ENCODE peak calls at places on chromosomes 11 and 22, in six cellular contexts. S is left ventricle myocardium inferior; V is CD4-positive, alpha-beta T cell; F is stomach; G is adrenal gland; Y is CD8-positive, alpha-beta T cell. T is an unnamed sample.

GRCh38 chr22:49210606-49211005 is 617.1 kb downstream of the BRD1 start:
- DNase-seq in S (peak; percentile 4), Y (peak; percentile 1), F (no peak), G (no peak), V (no peak), T (no peak)

GRCh38 chr11:78339483-78339882 is 78.1 kb downstream of the GAB2 start:
- DNase-seq in F (no peak), Y (no peak), V (no peak), G (no peak), S (no peak), T (no peak)

GRCh38 chr11:93840981-93841380 is 9.4 kb downstream of the VSTM5 start:
- DNase-seq in F (no peak), G (no peak), S (no peak), Y (no peak), V (no peak), T (no peak)

GRCh38 chr11:4066960-4067359 is 27.6 kb upstream of the RRM1 start:
- DNase-seq in F (no peak), V (no peak), G (no peak), Y (no peak), S (no peak), T (no peak)

GRCh38 chr11:19996591-19996990 is 163.7 kb downstream of the DBX1 start:
- DNase-seq in F (no peak), V (no peak), Y (no peak), S (no peak), G (no peak), T (no peak)

GRCh38 chr11:2581151-2581930 is 118.5 kb downstream of the KCNQ1OT1 start:
- DNase-seq in G (peak; percentile 50), V (no peak), F (peak; percentile 19), Y (no peak), S (peak; percentile 10), T (no peak)

GRCh38 chr11:17974246-17974645 is 38.6 kb downstream of the SERGEF start:
- DNase-seq in Y (no peak), F (no peak), V (no peak), S (no peak), G (no peak), T (no peak)

GRCh38 chr22:37472418-37473006 is 13.7 kb downstream of the MFNG start:
- DNase-seq in S (no peak), V (peak; percentile 40), G (no peak), Y (peak; percentile 59), F (peak; percentile 67), T (no peak)

GRCh38 chr11:44915621-44916020 is 35.1 kb downstream of the TP53I11 start:
- DNase-seq in Y (no peak), F (no peak), S (no peak), G (no peak), V (no peak), T (no peak)

GRCh38 chr22:43514476-43515157 is 102.8 kb downstream of the MPPED1 start:
- DNase-seq in S (no peak), Y (no peak), G (no peak), F (no peak), V (no peak), T (no peak)

GRCh38 chr22:40070701-40071100 is 75.9 kb downstream of the FAM83F start:
- DNase-seq in S (no peak), F (no peak), Y (no peak), G (no peak), V (no peak), T (no peak)

GRCh38 chr11:17595526-17596309 is 48.7 kb downstream of the OTOG start:
- DNase-seq in Y (peak; percentile 4), F (peak; percentile 20), V (no peak), S (no peak), G (peak; percentile 30), T (no peak)

GRCh38 chr11:70483077-70483861 is 84.9 kb downstream of the CTTN start:
- DNase-seq in G (peak; percentile 79), F (peak; percentile 39), S (peak; percentile 45), Y (no peak), V (no peak), T (peak; percentile 70)

GRCh38 chr22:18110194-18110943 is at the start of gene TUBA8:
- DNase-seq in Y (no peak), V (no peak), G (no peak), F (peak; percentile 75), S (peak; percentile 65), T (peak; percentile 65)

GRCh38 chr22:35154937-35155387 is 89.0 kb downstream of the ISX start:
- DNase-seq in S (peak; percentile 26), F (peak; percentile 33), G (peak; percentile 74), V (no peak), Y (no peak), T (peak; percentile 65)

GRCh38 chr11:45692808-45693453 is 27.5 kb upstream of the CHST1 start:
- DNase-seq in S (no peak), Y (no peak), F (no peak), G (no peak), V (no peak), T (no peak)

GRCh38 chr11:102560555-102561011 is 30.0 kb upstream of the MMP7 start:
- DNase-seq in F (no peak), V (no peak), G (no peak), Y (no peak), S (no peak), T (peak; percentile 44)

GRCh38 chr11:118006153-118006534 is 19.9 kb downstream of the IL10RA start:
- DNase-seq in F (no peak), V (no peak), G (no peak), S (no peak), Y (no peak), T (no peak)

GRCh38 chr22:29691636-29692326 is 28.0 kb upstream of the CABP7 start:
- DNase-seq in G (no peak), Y (no peak), V (no peak), S (no peak), F (no peak), T (no peak)

GRCh38 chr11:117861151-117862018 is 15.1 kb downstream of the FXYD6 start:
- DNase-seq in F (peak; percentile 24), S (peak; percentile 69), Y (peak; percentile 8), V (no peak), G (peak; percentile 87), T (no peak)

GRCh38 chr11:79313513-79313912 is 127.3 kb downstream of the TENM4 start:
- DNase-seq in G (no peak), V (no peak), Y (no peak), S (no peak), F (no peak), T (no peak)

GRCh38 chr11:102139081-102139498 is 28.8 kb downstream of the YAP1 start:
- DNase-seq in Y (no peak), S (no peak), F (no peak), V (no peak), G (no peak), T (no peak)

GRCh38 chr22:28441720-28442263 is 237.8 kb downstream of the TTC28 start:
- DNase-seq in G (no peak), Y (no peak), S (no peak), F (no peak), V (no peak), T (no peak)

GRCh38 chr11:73242291-73243092 is 24.4 kb downstream of the P2RY2 start:
- DNase-seq in S (peak; percentile 74), Y (peak; percentile 74), V (peak; percentile 45), G (peak; percentile 88), F (peak; percentile 82), T (peak; percentile 87)

GRCh38 chr11:57323503-57324153 is 1.1 kb downstream of the TNKS1BP1 start:
- DNase-seq in G (no peak), F (no peak), V (no peak), Y (no peak), S (no peak), T (no peak)

GRCh38 chr22:43007519-43008102 is 7.3 kb downstream of the PACSIN2 start:
- DNase-seq in F (peak; percentile 72), V (no peak), Y (no peak), G (no peak), S (no peak), T (no peak)

GRCh38 chr22:37843746-37844089 is 416 bp downstream of the ANKRD54 start:
- DNase-seq in V (no peak), S (peak; percentile 47), Y (peak; percentile 49), F (no peak), G (no peak), T (peak; percentile 67)

GRCh38 chr11:20293531-20293930 is 70.0 kb upstream of the HTATIP2 start:
- DNase-seq in S (no peak), G (no peak), Y (no peak), V (no peak), F (no peak), T (no peak)

GRCh38 chr11:28464252-28464867 is 356.2 kb downstream of the METTL15 start:
- DNase-seq in Y (no peak), G (no peak), V (no peak), S (no peak), F (no peak), T (no peak)

GRCh38 chr11:96342131-96342970 is 644 bp downstream of the MAML2 start:
- DNase-seq in Y (no peak), S (no peak), G (no peak), F (no peak), V (no peak), T (no peak)

GRCh38 chr11:96341237-96342130 is 1.5 kb downstream of the MAML2 start:
- DNase-seq in S (peak; percentile 45), Y (peak; percentile 69), F (peak; percentile 60), V (peak; percentile 57), G (peak; percentile 66), T (peak; percentile 52)

GRCh38 chr11:96339704-96340554 is 3.1 kb downstream of the MAML2 start:
- DNase-seq in S (no peak), G (no peak), V (no peak), Y (no peak), F (no peak), T (no peak)

GRCh38 chr11:96338910-96339703 is 3.9 kb downstream of the MAML2 start:
- DNase-seq in S (peak; percentile 31), G (peak; percentile 73), Y (peak; percentile 46), F (no peak), V (peak; percentile 21), T (peak; percentile 55)

GRCh38 chr11:96340555-96340885 is 2.5 kb downstream of the MAML2 start:
- DNase-seq in F (no peak), G (no peak), Y (no peak), V (no peak), S (no peak), T (no peak)
- TF ChIP-seq CTCF in F (no peak), G (no peak), Y (no peak), V (no peak), S (no peak), T (no peak)

GRCh38 chr11:12746593-12747097 is 72.4 kb downstream of the TEAD1 start:
- DNase-seq in V (no peak), G (no peak), Y (no peak), S (peak; percentile 71), F (no peak), T (no peak)
- TF ChIP-seq CTCF in V (no peak), G (no peak), Y (no peak), S (peak; percentile 30), F (no peak), T (no peak)

DNA sequence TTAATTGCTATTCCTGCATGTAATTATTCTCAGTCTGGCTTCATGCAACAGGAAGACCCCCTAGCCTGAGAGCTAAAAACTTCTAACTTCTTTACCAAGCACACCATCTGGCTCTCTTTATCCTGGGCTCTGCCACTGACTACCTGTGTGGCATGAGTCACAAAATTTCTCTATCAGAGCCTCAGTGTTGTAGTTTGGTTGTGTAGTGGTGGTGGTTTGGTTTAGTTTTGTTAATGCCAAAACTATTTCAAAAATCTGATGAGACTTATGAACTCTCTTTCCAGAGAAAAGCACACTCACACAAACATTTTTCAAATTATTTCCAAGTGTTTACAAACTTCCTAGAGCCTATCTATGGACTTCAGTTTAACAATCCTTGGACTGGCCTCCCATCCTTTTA is 7.5 kb upstream of the IL17RA start:
- DNase-seq in F (no peak), G (no peak), V (no peak), S (no peak), Y (no peak), T (no peak)
- TF ChIP-seq CTCF in F (no peak), G (no peak), V (no peak), S (no peak), Y (no peak), T (no peak)

GRCh38 chr11:33329705-33330329 is 72.6 kb downstream of the HIPK3 start:
- DNase-seq in S (no peak), F (peak; percentile 55), G (peak; percentile 79), V (peak; percentile 26), Y (peak; percentile 38), T (peak; percentile 34)
- TF ChIP-seq CTCF in S (peak; percentile 74), F (no peak), G (peak; percentile 54), V (peak; percentile 73), Y (peak; percentile 70), T (peak; percentile 62)

T was measured in GM13977.